ENCODE peak calls at places on chromosome 12, in four cellular contexts. D is effector memory CD8-positive, alpha-beta T cell; K is NCI-H1694 treated with DMSO at 0.1 percent for 48 hours; T is immature natural killer cell. G is an unnamed sample.

GRCh38 chr12:108694812-108695278 is 36.5 kb downstream of the CORO1C start:
- DNase-seq in D (no peak), K (no peak), T (no peak), G (no peak)

GRCh38 chr12:67681145-67681778 is 32.7 kb downstream of the DYRK2 start:
- DNase-seq in D (no peak), K (no peak), T (no peak), G (no peak)

GRCh38 chr12:55746147-55746912 is 3.4 kb downstream of the GDF11 start:
- DNase-seq in D (no peak), K (no peak), T (no peak), G (no peak)

GRCh38 chr12:46266382-46266791 is 2.5 kb downstream of the SLC38A1 start:
- DNase-seq in D (peak; percentile 16), K (peak; percentile 17), T (no peak), G (peak; percentile 20)

GRCh38 chr12:94898388-94898787 is 105.1 kb downstream of the NDUFA12 start:
- DNase-seq in D (no peak), K (no peak), T (no peak), G (no peak)

GRCh38 chr12:53102883-53103807 is at the start of gene SOAT2:
- DNase-seq in D (peak; percentile 40), K (no peak), T (peak; percentile 24), G (peak; percentile 85)

GRCh38 chr12:50929831-50930230 is 22.5 kb upstream of the HIGD1C start:
- DNase-seq in D (no peak), K (no peak), T (no peak), G (no peak)

GRCh38 chr12:21456291-21456780 is 18.9 kb downstream of the PYROXD1 start:
- DNase-seq in D (peak; percentile 33), K (no peak), T (peak; percentile 60), G (peak; percentile 62)

GRCh38 chr12:130497331-130497730 is 159.6 kb downstream of the PIWIL1 start:
- DNase-seq in D (no peak), K (no peak), T (no peak), G (no peak)

GRCh38 chr12:131551675-131552074 is 159.2 kb upstream of the SFSWAP start:
- DNase-seq in D (no peak), K (no peak), T (no peak), G (no peak)

GRCh38 chr12:13045816-13046215 is 1.6 kb downstream of the FAM234B start:
- DNase-seq in D (no peak), K (no peak), T (no peak), G (no peak)

GRCh38 chr12:112148031-112148513 is 22.7 kb downstream of the TRAFD1 start:
- DNase-seq in D (no peak), K (no peak), T (no peak), G (peak; percentile 17)

GRCh38 chr12:50505386-50505827 is 622 bp downstream of the DIP2B start:
- DNase-seq in D (no peak), K (no peak), T (no peak), G (peak; percentile 16)

GRCh38 chr12:113781415-113782198 is 184.5 kb downstream of the RBM19 start:
- DNase-seq in D (no peak), K (peak; percentile 67), T (no peak), G (no peak)

GRCh38 chr12:131578828-131579227 is 132.1 kb upstream of the SFSWAP start:
- DNase-seq in D (no peak), K (no peak), T (no peak), G (no peak)

GRCh38 chr12:65074932-65075331 is 46.2 kb downstream of the WIF1 start:
- DNase-seq in D (no peak), K (no peak), T (no peak), G (no peak)

GRCh38 chr12:71755146-71755892 is 656 bp downstream of the RAB21 start:
- DNase-seq in D (peak; percentile 61), K (no peak), T (peak; percentile 60), G (peak; percentile 16)

GRCh38 chr12:123516221-123516780 is 17.2 kb downstream of the RILPL1 start:
- DNase-seq in D (no peak), K (no peak), T (no peak), G (no peak)

GRCh38 chr12:27331927-27332324 is 710 bp upstream of the BMAL2 start:
- DNase-seq in D (no peak), K (no peak), T (no peak), G (no peak)

GRCh38 chr12:48961801-48962200 is 4.5 kb upstream of the ARF3 start:
- DNase-seq in D (no peak), K (no peak), T (no peak), G (no peak)

GRCh38 chr12:21934173-21934572 is 7.1 kb downstream of the ABCC9 start:
- DNase-seq in D (no peak), K (no peak), T (no peak), G (no peak)

GRCh38 chr12:58283553-58283952 is 342.2 kb downstream of the ATP23 start:
- DNase-seq in D (no peak), K (no peak), T (no peak), G (no peak)

GRCh38 chr12:71556881-71557280 is 106.8 kb downstream of the ZFC3H1 start:
- DNase-seq in D (no peak), K (no peak), T (no peak), G (no peak)

GRCh38 chr12:111773801-111774551 is 7.2 kb downstream of the ALDH2 start:
- DNase-seq in D (no peak), K (no peak), T (no peak), G (no peak)

GRCh38 chr12:115569694-115570093 is 707.8 kb downstream of the MED13L start:
- DNase-seq in D (no peak), K (no peak), T (no peak), G (no peak)

GRCh38 chr12:30820406-30820946 is 65.7 kb upstream of the CAPRIN2 start:
- DNase-seq in D (no peak), K (no peak), T (no peak), G (no peak)

GRCh38 chr12:5063149-5063548 is 19.5 kb downstream of the KCNA5 start:
- DNase-seq in D (no peak), K (no peak), T (no peak), G (no peak)

GRCh38 chr12:87676726-87677125 is 352.5 kb downstream of the C12orf50 start:
- DNase-seq in D (no peak), K (peak; percentile 10), T (no peak), G (no peak)

GRCh38 chr12:60096727-60097126 is 500.9 kb downstream of the SLC16A7 start:
- DNase-seq in D (no peak), K (no peak), T (no peak), G (no peak)

GRCh38 chr12:121918679-121919038 is 267 bp downstream of the CFAP251 start:
- DNase-seq in D (no peak), K (no peak), T (no peak), G (no peak)

GRCh38 chr12:110073049-110073831 is 24.9 kb upstream of the C12orf76 start:
- DNase-seq in D (no peak), K (peak; percentile 13), T (no peak), G (no peak)

GRCh38 chr12:113347-113746 is 46.8 kb downstream of the IQSEC3 start:
- DNase-seq in D (no peak), K (no peak), T (no peak), G (no peak)

GRCh38 chr12:99529966-99530365 is 117.6 kb upstream of the GARIN6 start:
- DNase-seq in D (no peak), K (no peak), T (no peak), G (no peak)

GRCh38 chr12:95424271-95424994 is 49.5 kb upstream of the METAP2 start:
- DNase-seq in D (no peak), K (no peak), T (no peak), G (no peak)

G was measured in Jurkat, Clone E6-1.